ENCODE peak calls at places on chromosomes 11 and 22, in ten cellular contexts. D is cardiac muscle cell, C is bronchial epithelial cell, V is epithelial cell of esophagus, M is upper lobe of left lung, N is HFF-Myc, Q is thoracic aorta, O is brain microvascular endothelial cell, G is type B pancreatic cell, P is GM20000. T is an unnamed sample.

GRCh38 chr11:61815790-61816735 is 740 bp downstream of the FADS1 start:
- DNase-seq in C (peak), N (no peak), V (peak), G (peak), O (peak), Q (peak), M (peak), D (peak), P (peak), T (peak)

GRCh38 chr11:33725496-33725895 is 10.7 kb downstream of the CD59 start:
- DNase-seq in M (no peak), N (no peak), D (no peak), Q (no peak), G (no peak), V (peak), O (no peak), P (no peak), C (no peak), T (no peak)

GRCh38 chr11:116701876-116702275 is 70.9 kb downstream of the BUD13 start:
- DNase-seq in M (no peak), O (no peak), N (no peak), D (no peak), P (no peak), C (no peak), V (peak), G (no peak), Q (no peak), T (no peak)

GRCh38 chr11:92295175-92296137 is 70.8 kb downstream of the FAT3 start:
- DNase-seq in V (peak), D (peak), O (no peak), N (no peak), C (no peak), G (no peak), M (no peak), Q (no peak), P (no peak), T (no peak)

GRCh38 chr11:66639066-66639813 is 737 bp downstream of the RBM4 start:
- DNase-seq in O (peak), G (no peak), D (peak), N (no peak), Q (no peak), C (peak), M (no peak), P (no peak), V (peak), T (no peak)

GRCh38 chr22:44988671-44989070 is 21.1 kb downstream of the PHF21B start:
- DNase-seq in G (no peak), O (no peak), V (no peak), N (no peak), D (no peak), M (no peak), C (no peak), P (no peak), Q (no peak), T (no peak)

GRCh38 chr11:131982154-131982553 is 611.7 kb downstream of the NTM start:
- DNase-seq in M (no peak), O (no peak), V (no peak), G (no peak), Q (no peak), N (no peak), C (no peak), P (no peak), D (no peak), T (no peak)

GRCh38 chr11:34176980-34177319 is 71.5 kb downstream of the NAT10 start:
- DNase-seq in N (no peak), V (no peak), M (no peak), P (no peak), D (no peak), G (no peak), O (no peak), C (no peak), Q (no peak), T (no peak)

GRCh38 chr11:10095412-10096207 is 198.4 kb downstream of the SBF2 start:
- DNase-seq in D (no peak), Q (no peak), M (no peak), O (no peak), C (no peak), N (no peak), V (no peak), G (no peak), P (no peak), T (no peak)

GRCh38 chr11:70002433-70002832 is 75.7 kb upstream of the ANO1 start:
- DNase-seq in N (no peak), V (no peak), O (no peak), M (no peak), Q (no peak), P (no peak), D (no peak), G (no peak), C (no peak), T (no peak)

GRCh38 chr11:47127213-47127612 is 49.5 kb downstream of the ARFGAP2 start:
- DNase-seq in M (no peak), P (no peak), Q (no peak), O (no peak), C (no peak), V (no peak), G (no peak), D (no peak), N (no peak), T (no peak)

GRCh38 chr11:75406338-75406777 is 7.0 kb downstream of the RPS3 start:
- DNase-seq in Q (no peak), M (no peak), C (peak), N (no peak), O (no peak), V (peak), P (no peak), D (peak), G (no peak), T (no peak)

GRCh38 chr22:28711820-28712777 is 29.5 kb downstream of the CHEK2 start:
- DNase-seq in M (no peak), P (no peak), C (peak), V (peak), D (peak), N (peak), G (no peak), O (peak), Q (no peak), T (no peak)

GRCh38 chr11:19253817-19254216 is 13.1 kb upstream of the E2F8 start:
- DNase-seq in G (no peak), M (no peak), P (no peak), D (peak), Q (no peak), N (no peak), C (no peak), O (no peak), V (no peak), T (no peak)

GRCh38 chr11:11265994-11266606 is 87.0 kb downstream of the CSNK2A3 start:
- DNase-seq in N (no peak), G (no peak), O (peak), Q (no peak), P (peak), V (peak), C (peak), M (peak), D (peak), T (no peak)

GRCh38 chr11:59953463-59954218 is 10.2 kb upstream of the OOSP4A start:
- DNase-seq in M (no peak), N (no peak), Q (no peak), P (no peak), D (no peak), O (no peak), V (peak), C (peak), G (no peak), T (no peak)

GRCh38 chr22:24437820-24438328 is 10.5 kb downstream of the ADORA2A start:
- DNase-seq in N (no peak), M (no peak), D (no peak), V (peak), G (no peak), Q (no peak), P (peak), C (peak), O (no peak), T (no peak)

GRCh38 chr11:91796999-91797398 is 427.6 kb upstream of the FAT3 start:
- DNase-seq in C (peak), Q (no peak), G (no peak), M (no peak), P (no peak), N (no peak), O (no peak), V (no peak), D (no peak), T (no peak)

GRCh38 chr22:23163665-23164064 is 16.6 kb upstream of the BCR start:
- DNase-seq in D (no peak), C (no peak), V (no peak), M (no peak), N (no peak), G (no peak), O (no peak), P (no peak), Q (no peak), T (no peak)

GRCh38 chr11:20589796-20590195 is 9.6 kb upstream of the SLC6A5 start:
- DNase-seq in N (no peak), M (no peak), P (no peak), O (no peak), Q (no peak), D (no peak), V (no peak), G (no peak), C (no peak), T (no peak)

GRCh38 chr11:102172127-102172848 is 62.0 kb downstream of the YAP1 start:
- DNase-seq in P (no peak), V (peak), N (no peak), C (peak), M (no peak), Q (no peak), O (peak), D (peak), G (no peak), T (no peak)

GRCh38 chr22:19846620-19847344 is 7.9 kb downstream of the GNB1L start:
- DNase-seq in M (no peak), C (no peak), V (no peak), O (no peak), D (no peak), G (no peak), Q (no peak), N (no peak), P (no peak), T (no peak)

GRCh38 chr22:37486224-37486845 is at the start of gene MFNG:
- DNase-seq in Q (no peak), V (peak), O (no peak), C (peak), D (peak), P (peak), N (no peak), M (peak), G (no peak), T (no peak)

GRCh38 chr22:20957691-20958440 is 9.2 kb upstream of the AIFM3 start:
- DNase-seq in N (no peak), Q (no peak), G (no peak), O (no peak), M (peak), V (no peak), P (peak), D (peak), C (no peak), T (no peak)

GRCh38 chr11:128854801-128855200 is 12.3 kb downstream of the KCNJ1 start:
- DNase-seq in M (no peak), D (no peak), N (no peak), C (no peak), P (no peak), O (no peak), G (no peak), V (no peak), Q (no peak), T (no peak)

GRCh38 chr11:115287266-115287665 is 216.9 kb downstream of the CADM1 start:
- DNase-seq in Q (no peak), G (no peak), M (no peak), O (no peak), C (no peak), P (no peak), V (no peak), N (no peak), D (no peak), T (no peak)

GRCh38 chr22:38871360-38872171 is 450 bp downstream of the CBX6 start:
- DNase-seq in M (peak), G (peak), Q (no peak), O (no peak), N (no peak), D (peak), V (no peak), C (no peak), P (no peak), T (no peak)

GRCh38 chr11:36041988-36042606 is 98.2 kb downstream of the LDLRAD3 start:
- DNase-seq in N (no peak), M (no peak), D (peak), O (no peak), V (peak), P (peak), G (no peak), Q (no peak), C (peak), T (no peak)

GRCh38 chr22:38618682-38619081 is 37.5 kb downstream of the FAM227A start:
- DNase-seq in N (no peak), P (no peak), M (no peak), D (peak), C (peak), O (peak), Q (no peak), V (peak), G (no peak), T (no peak)

GRCh38 chr11:20483931-20484330 is 96.4 kb downstream of the PRMT3 start:
- DNase-seq in G (no peak), Q (no peak), O (no peak), M (no peak), C (peak), D (no peak), P (no peak), N (no peak), V (peak), T (no peak)

GRCh38 chr11:84901986-84902385 is 725.2 kb downstream of the DLG2 start:
- DNase-seq in P (no peak), V (peak), D (no peak), G (no peak), M (no peak), Q (no peak), N (no peak), O (no peak), C (no peak), T (no peak)

GRCh38 chr22:20972014-20972797 is 5.2 kb downstream of the AIFM3 start:
- DNase-seq in O (peak), G (no peak), M (no peak), D (no peak), Q (no peak), V (no peak), N (no peak), P (no peak), C (no peak), T (no peak)

GRCh38 chr11:68855205-68855978 is 13.7 kb upstream of the CPT1A start:
- DNase-seq in O (no peak), G (no peak), Q (no peak), N (no peak), P (peak), D (peak), C (no peak), V (no peak), M (peak), T (no peak)
- TF ChIP-seq CTCF in O (no peak), G (peak), Q (no peak), N (no peak), P (no peak), D (peak), C (peak), V (no peak), M (no peak), T (no peak)

DNA sequence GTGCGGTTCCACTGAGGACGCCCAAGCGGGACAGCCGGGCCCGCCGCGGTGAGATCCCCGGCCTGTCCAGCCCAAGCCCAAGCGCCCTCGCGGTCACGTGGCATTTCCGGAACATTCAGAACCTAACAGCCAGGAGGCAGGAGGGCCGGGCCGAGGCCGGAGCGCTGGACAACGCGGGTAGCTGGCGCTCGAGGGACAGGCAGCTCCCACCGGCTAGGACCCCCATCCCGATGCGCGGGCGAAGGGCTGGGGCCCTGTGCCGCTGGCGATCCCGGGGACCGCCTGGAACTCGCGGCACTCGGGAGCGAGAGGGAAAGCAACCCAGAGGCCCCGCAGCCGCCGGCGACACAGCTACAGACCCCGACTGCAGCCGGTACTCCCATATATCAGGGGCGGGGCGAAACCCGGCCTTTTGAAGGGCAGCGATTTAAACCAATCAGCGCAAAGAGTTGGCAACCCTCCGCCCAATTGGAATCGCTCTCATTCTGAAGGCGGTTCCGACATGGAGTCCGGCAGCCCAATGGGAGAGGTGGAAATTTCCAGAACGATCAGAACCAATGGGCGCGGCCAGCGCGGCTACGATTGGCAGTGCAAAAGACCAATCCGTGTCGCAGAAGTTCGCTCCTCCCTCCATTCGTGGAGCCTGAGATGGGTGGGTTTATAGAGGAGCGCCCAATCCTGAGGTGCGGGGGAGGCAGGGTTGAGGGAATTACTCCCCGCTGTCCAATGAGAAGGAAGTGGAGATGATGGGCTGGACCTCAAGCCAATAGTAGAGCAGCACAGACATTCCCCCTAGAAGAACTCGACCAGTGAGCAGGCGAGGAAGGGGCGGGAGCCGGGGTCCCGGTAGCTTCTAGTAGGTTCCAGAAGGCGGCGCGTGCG is at the start of gene STIP1:
- DNase-seq in M (peak), G (peak), P (peak), D (peak), Q (peak), N (peak), V (peak), O (peak), C (peak), T (peak)
- TF ChIP-seq CTCF in M (peak), G (peak), P (peak), D (peak), Q (peak), N (peak), V (peak), O (peak), C (peak), T (peak)

GRCh38 chr11:45382133-45382878 is 96.2 kb upstream of the SYT13 start:
- DNase-seq in N (no peak), G (no peak), V (no peak), D (no peak), C (no peak), Q (no peak), O (no peak), P (no peak), M (no peak), T (no peak)
- TF ChIP-seq CTCF in N (no peak), G (no peak), V (no peak), D (no peak), C (no peak), Q (no peak), O (no peak), P (no peak), M (no peak), T (no peak)

GRCh38 chr11:77198440-77198849 is 70.4 kb downstream of the MYO7A start:
- DNase-seq in C (peak), V (peak), M (no peak), O (no peak), N (peak), Q (no peak), G (no peak), D (peak), P (peak), T (peak)
- TF ChIP-seq CTCF in C (peak), V (peak), M (no peak), O (peak), N (peak), Q (no peak), G (peak), D (peak), P (peak), T (no peak)

GRCh38 chr11:126336646-126337045 is 18.8 kb upstream of the ST3GAL4 start:
- DNase-seq in G (no peak), P (no peak), V (no peak), M (no peak), D (peak), Q (no peak), N (no peak), O (no peak), C (no peak), T (no peak)

GRCh38 chr11:126334665-126335462 is 20.6 kb upstream of the ST3GAL4 start:
- DNase-seq in N (no peak), V (peak), C (no peak), Q (no peak), O (peak), G (no peak), M (no peak), D (no peak), P (no peak), T (no peak)

GRCh38 chr11:126335463-126335760 is 20.1 kb upstream of the ST3GAL4 start:
- DNase-seq in D (no peak), C (no peak), P (no peak), N (no peak), O (no peak), Q (no peak), V (no peak), M (no peak), G (no peak), T (no peak)

GRCh38 chr11:126337121-126337471 is 18.4 kb upstream of the ST3GAL4 start:
- DNase-seq in C (no peak), N (no peak), V (no peak), M (no peak), G (no peak), O (no peak), P (no peak), D (no peak), Q (no peak), T (no peak)

DNA sequence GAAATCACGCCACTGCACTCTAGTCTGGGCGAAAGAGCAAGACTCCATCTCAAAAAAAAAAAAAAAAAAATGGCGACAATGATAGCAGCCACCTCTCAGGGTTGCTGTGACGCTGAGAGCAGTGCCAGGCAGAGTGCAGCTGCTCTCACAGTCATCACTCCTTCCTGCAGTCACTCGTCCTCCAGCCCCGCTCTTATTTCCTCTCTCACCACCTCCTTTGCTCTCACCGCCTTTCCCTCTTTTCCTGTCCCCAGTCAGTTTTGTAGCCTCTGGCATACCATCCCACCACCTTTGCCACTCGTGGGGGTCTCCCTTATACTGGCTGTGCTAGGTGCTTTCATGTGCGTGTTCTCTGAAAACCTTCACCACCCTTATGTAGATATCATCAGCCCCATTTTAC is 19.4 kb upstream of the ST3GAL4 start:
- DNase-seq in D (no peak), M (no peak), C (no peak), O (no peak), V (no peak), N (no peak), P (no peak), G (no peak), Q (no peak), T (no peak)
- TF ChIP-seq CTCF in D (no peak), M (no peak), C (no peak), O (no peak), V (no peak), N (no peak), P (no peak), G (no peak), Q (no peak), T (no peak)

DNA sequence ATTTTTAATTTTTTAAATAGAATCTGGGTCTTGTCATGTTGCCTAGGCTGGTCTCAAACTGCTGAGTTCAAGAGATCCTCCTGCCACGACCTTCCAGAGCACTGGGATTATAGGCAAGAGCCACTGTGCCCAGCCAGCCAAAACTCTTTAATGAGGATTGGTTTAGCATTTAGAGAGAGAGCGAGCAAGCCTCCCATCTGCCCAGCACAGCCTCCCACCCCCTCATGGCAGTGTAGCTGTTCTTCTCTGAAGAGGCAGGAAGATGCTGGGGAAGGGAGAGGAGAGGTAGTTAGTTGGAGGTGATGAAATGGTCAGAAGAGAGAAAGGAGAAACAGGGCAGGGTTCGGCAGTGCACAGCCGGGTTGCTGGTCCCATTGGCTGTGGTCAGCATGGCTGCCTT is 105.7 kb downstream of the SCN3B start:
- DNase-seq in O (no peak), C (no peak), N (no peak), M (no peak), Q (no peak), P (no peak), G (no peak), V (no peak), D (no peak), T (no peak)
- TF ChIP-seq CTCF in O (no peak), C (no peak), N (no peak), M (no peak), Q (no peak), P (no peak), G (no peak), V (no peak), D (no peak), T (no peak)

DNA sequence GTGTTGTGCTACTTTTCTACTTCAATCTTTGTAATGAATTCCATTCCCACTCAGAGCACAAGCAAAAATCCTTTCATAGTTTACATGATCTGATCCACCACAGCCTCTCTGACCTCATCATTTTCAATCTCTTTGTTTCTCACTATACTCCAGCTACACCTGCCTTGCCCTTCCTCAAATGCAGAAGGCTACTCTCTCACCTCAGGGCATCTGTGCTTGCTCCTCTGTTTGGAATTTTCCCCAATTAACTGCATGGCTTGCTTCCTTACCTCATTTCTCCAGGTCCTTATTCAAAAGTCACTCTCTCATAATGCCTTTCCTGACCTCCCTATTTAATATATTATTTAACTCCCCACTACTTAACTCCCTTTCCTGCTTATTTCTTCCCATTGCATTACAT is 100.6 kb upstream of the OLFML1 start:
- DNase-seq in D (no peak), V (no peak), N (no peak), M (no peak), G (no peak), C (no peak), Q (no peak), P (no peak), O (no peak), T (no peak)
- TF ChIP-seq CTCF in D (no peak), V (no peak), N (no peak), M (no peak), G (no peak), C (no peak), Q (no peak), P (no peak), O (no peak), T (no peak)

T was measured in omental fat pad.